ENCODE peak calls at places on chromosomes 4 and X, in four cellular contexts. One of them, this sample, is unnamed.

GRCh38 chr4:113496698-113497097 is 264.8 kb downstream of the CAMK2D start:
- DNase-seq in non-pigmented ciliary epithelial cell: no peak
- DNase-seq in left colon: no peak
- DNase-seq in IMR-90: no peak
- DNase-seq in this sample: no peak

GRCh38 chr4:137656661-137657060 is 124.4 kb upstream of the PCDH18 start:
- DNase-seq in non-pigmented ciliary epithelial cell: no peak
- DNase-seq in left colon: no peak
- DNase-seq in IMR-90: no peak
- DNase-seq in this sample: no peak

GRCh38 chr4:39045791-39046221 is 13.6 kb upstream of the TMEM156 start:
- DNase-seq in non-pigmented ciliary epithelial cell: no peak
- DNase-seq in left colon: no peak
- DNase-seq in IMR-90: peak
- DNase-seq in this sample: no peak

GRCh38 chr4:36111180-36111579 is 133.1 kb downstream of the ARAP2 start:
- DNase-seq in non-pigmented ciliary epithelial cell: no peak
- DNase-seq in left colon: no peak
- DNase-seq in IMR-90: peak
- DNase-seq in this sample: no peak

GRCh38 chrX:17377047-17377692 is 2.2 kb downstream of the NHS start:
- DNase-seq in non-pigmented ciliary epithelial cell: no peak
- DNase-seq in left colon: peak
- DNase-seq in IMR-90: peak
- DNase-seq in this sample: no peak

GRCh38 chr4:156971623-156972369 is at the start of gene PDGFC:
- DNase-seq in non-pigmented ciliary epithelial cell: no peak
- DNase-seq in left colon: peak
- DNase-seq in IMR-90: peak
- DNase-seq in this sample: peak

GRCh38 chr4:92198711-92199110 is 105.1 kb upstream of the GRID2 start:
- DNase-seq in non-pigmented ciliary epithelial cell: peak
- DNase-seq in left colon: no peak
- DNase-seq in IMR-90: peak
- DNase-seq in this sample: peak

GRCh38 chr4:145545538-145546224 is 64.0 kb downstream of the SMAD1 start:
- DNase-seq in non-pigmented ciliary epithelial cell: peak
- DNase-seq in left colon: no peak
- DNase-seq in IMR-90: peak
- DNase-seq in this sample: peak

GRCh38 chr4:137266511-137266910 is 265.8 kb downstream of the PCDH18 start:
- DNase-seq in non-pigmented ciliary epithelial cell: no peak
- DNase-seq in left colon: no peak
- DNase-seq in IMR-90: no peak
- DNase-seq in this sample: no peak

GRCh38 chrX:49269768-49270248 is at the start of gene PPP1R3F:
- DNase-seq in non-pigmented ciliary epithelial cell: no peak
- DNase-seq in left colon: no peak
- DNase-seq in IMR-90: no peak
- DNase-seq in this sample: no peak

GRCh38 chr4:83556006-83556712 is 20.3 kb downstream of the GPAT3 start:
- DNase-seq in non-pigmented ciliary epithelial cell: no peak
- DNase-seq in left colon: no peak
- DNase-seq in IMR-90: no peak
- DNase-seq in this sample: no peak

GRCh38 chrX:79466636-79467035 is 99.5 kb upstream of the ITM2A start:
- DNase-seq in non-pigmented ciliary epithelial cell: no peak
- DNase-seq in left colon: no peak
- DNase-seq in IMR-90: no peak
- DNase-seq in this sample: no peak

GRCh38 chrX:63511361-63511760 is 160.2 kb upstream of the SPIN4 start:
- DNase-seq in non-pigmented ciliary epithelial cell: no peak
- DNase-seq in left colon: no peak
- DNase-seq in IMR-90: no peak
- DNase-seq in this sample: no peak

GRCh38 chrX:66914082-66914481 is 275.2 kb upstream of the EDA2R start:
- DNase-seq in non-pigmented ciliary epithelial cell: no peak
- DNase-seq in left colon: peak
- DNase-seq in IMR-90: no peak
- DNase-seq in this sample: peak

GRCh38 chrX:97389761-97390192 is 506.1 kb downstream of the RPA4 start:
- DNase-seq in non-pigmented ciliary epithelial cell: peak
- DNase-seq in left colon: no peak
- DNase-seq in IMR-90: peak
- DNase-seq in this sample: peak

GRCh38 chrX:39039890-39040289 is 238.6 kb downstream of the MID1IP1 start:
- DNase-seq in non-pigmented ciliary epithelial cell: no peak
- DNase-seq in left colon: no peak
- DNase-seq in IMR-90: no peak
- DNase-seq in this sample: no peak

GRCh38 chr4:143431526-143432257 is 81.8 kb upstream of the SMARCA5 start:
- DNase-seq in non-pigmented ciliary epithelial cell: no peak
- DNase-seq in left colon: no peak
- DNase-seq in IMR-90: no peak
- DNase-seq in this sample: no peak

GRCh38 chr4:40375090-40375489 is 40.0 kb downstream of the CHRNA9 start:
- DNase-seq in non-pigmented ciliary epithelial cell: no peak
- DNase-seq in left colon: no peak
- DNase-seq in IMR-90: no peak
- DNase-seq in this sample: no peak

GRCh38 chrX:110026099-110026844 is 23.4 kb downstream of the TMEM164 start:
- DNase-seq in non-pigmented ciliary epithelial cell: no peak
- DNase-seq in left colon: peak
- DNase-seq in IMR-90: no peak
- DNase-seq in this sample: no peak

GRCh38 chr4:140423106-140423505 is 4.3 kb downstream of the CLGN start:
- DNase-seq in non-pigmented ciliary epithelial cell: peak
- DNase-seq in left colon: no peak
- DNase-seq in IMR-90: peak
- DNase-seq in this sample: no peak

GRCh38 chrX:68504237-68504636 is 5.4 kb downstream of the YIPF6 start:
- DNase-seq in non-pigmented ciliary epithelial cell: peak
- DNase-seq in left colon: no peak
- DNase-seq in IMR-90: peak
- DNase-seq in this sample: peak

GRCh38 chr4:96170198-96170597 is 330.3 kb downstream of the PDHA2 start:
- DNase-seq in non-pigmented ciliary epithelial cell: no peak
- DNase-seq in left colon: no peak
- DNase-seq in IMR-90: no peak
- DNase-seq in this sample: no peak

GRCh38 chr4:55880652-55881280 is 27.3 kb downstream of the EXOC1 start:
- DNase-seq in non-pigmented ciliary epithelial cell: no peak
- DNase-seq in left colon: no peak
- DNase-seq in IMR-90: no peak
- DNase-seq in this sample: no peak

GRCh38 chrX:35150052-35150451 is 207.5 kb downstream of the FAM47B start:
- DNase-seq in non-pigmented ciliary epithelial cell: no peak
- DNase-seq in left colon: no peak
- DNase-seq in IMR-90: no peak
- DNase-seq in this sample: no peak

GRCh38 chr4:7313361-7313811 is 121.0 kb downstream of the SORCS2 start:
- DNase-seq in non-pigmented ciliary epithelial cell: no peak
- DNase-seq in left colon: no peak
- DNase-seq in IMR-90: no peak
- DNase-seq in this sample: no peak